ENCODE peak calls at places on chromosomes 16 and 17, in five cellular contexts. One of them, this sample, is unnamed.

GRCh38 chr17:82965371-82965770 is 114.0 kb upstream of the METRNL start:
- DNase-seq in OCI-LY7: no peak
- DNase-seq in GM10248: no peak
- DNase-seq in heart left ventricle: no peak
- DNase-seq in thyroid gland: no peak
- DNase-seq in this sample: no peak

GRCh38 chr17:81044764-81045589 is 10.0 kb downstream of the BAIAP2 start:
- DNase-seq in OCI-LY7: no peak
- DNase-seq in GM10248: no peak
- DNase-seq in heart left ventricle: peak; percentile 92
- DNase-seq in thyroid gland: peak; percentile 90
- DNase-seq in this sample: no peak

GRCh38 chr17:36000730-36001108 is 634 bp downstream of the CCL15 start:
- DNase-seq in OCI-LY7: no peak
- DNase-seq in GM10248: no peak
- DNase-seq in heart left ventricle: no peak
- DNase-seq in thyroid gland: no peak
- DNase-seq in this sample: no peak

GRCh38 chr17:3963214-3964201 is 729 bp downstream of the ATP2A3 start:
- DNase-seq in OCI-LY7: peak; percentile 95
- DNase-seq in GM10248: peak; percentile 67
- DNase-seq in heart left ventricle: no peak
- DNase-seq in thyroid gland: no peak
- DNase-seq in this sample: peak; percentile 86

GRCh38 chr17:15306406-15306970 is 34.9 kb downstream of the TEKT3 start:
- DNase-seq in OCI-LY7: no peak
- DNase-seq in GM10248: no peak
- DNase-seq in heart left ventricle: no peak
- DNase-seq in thyroid gland: no peak
- DNase-seq in this sample: no peak

GRCh38 chr16:19809121-19809635 is 75.5 kb downstream of the GPRC5B start:
- DNase-seq in OCI-LY7: no peak
- DNase-seq in GM10248: no peak
- DNase-seq in heart left ventricle: no peak
- DNase-seq in thyroid gland: peak; percentile 20
- DNase-seq in this sample: no peak

GRCh38 chr16:82638095-82638798 is 11.5 kb downstream of the CDH13 start:
- DNase-seq in OCI-LY7: no peak
- DNase-seq in GM10248: no peak
- DNase-seq in heart left ventricle: no peak
- DNase-seq in thyroid gland: no peak
- DNase-seq in this sample: no peak

GRCh38 chr16:74320707-74321106 is 24.1 kb downstream of the PSMD7 start:
- DNase-seq in OCI-LY7: no peak
- DNase-seq in GM10248: no peak
- DNase-seq in heart left ventricle: no peak
- DNase-seq in thyroid gland: no peak
- DNase-seq in this sample: no peak

GRCh38 chr16:85334718-85335583 is 222.7 kb upstream of the CIBAR2 start:
- DNase-seq in OCI-LY7: peak; percentile 35
- DNase-seq in GM10248: no peak
- DNase-seq in heart left ventricle: no peak
- DNase-seq in thyroid gland: no peak
- DNase-seq in this sample: peak; percentile 46

GRCh38 chr16:81615833-81616232 is 163.3 kb upstream of the PLCG2 start:
- DNase-seq in OCI-LY7: no peak
- DNase-seq in GM10248: no peak
- DNase-seq in heart left ventricle: no peak
- DNase-seq in thyroid gland: no peak
- DNase-seq in this sample: no peak

GRCh38 chr16:24973771-24974461 is 41.3 kb downstream of the ARHGAP17 start:
- DNase-seq in OCI-LY7: no peak
- DNase-seq in GM10248: no peak
- DNase-seq in heart left ventricle: no peak
- DNase-seq in thyroid gland: no peak
- DNase-seq in this sample: no peak

GRCh38 chr17:68800731-68801130 is 154.5 kb downstream of the ABCA8 start:
- DNase-seq in OCI-LY7: no peak
- DNase-seq in GM10248: no peak
- DNase-seq in heart left ventricle: no peak
- DNase-seq in thyroid gland: no peak
- DNase-seq in this sample: no peak

GRCh38 chr16:78985736-78986605 is 614.6 kb downstream of the MAF start:
- DNase-seq in OCI-LY7: no peak
- DNase-seq in GM10248: no peak
- DNase-seq in heart left ventricle: no peak
- DNase-seq in thyroid gland: no peak
- DNase-seq in this sample: no peak

GRCh38 chr17:35596530-35597233 is 9.6 kb downstream of the AP2B1 start:
- DNase-seq in OCI-LY7: no peak
- DNase-seq in GM10248: no peak
- DNase-seq in heart left ventricle: no peak
- DNase-seq in thyroid gland: no peak
- DNase-seq in this sample: no peak

GRCh38 chr16:28843766-28844165 is 2.4 kb downstream of the TUFM start:
- DNase-seq in OCI-LY7: no peak
- DNase-seq in GM10248: no peak
- DNase-seq in heart left ventricle: no peak
- DNase-seq in thyroid gland: no peak
- DNase-seq in this sample: no peak

GRCh38 chr17:42679001-42679491 is 2.3 kb upstream of the PLEKHH3 start:
- DNase-seq in OCI-LY7: peak; percentile 56
- DNase-seq in GM10248: peak; percentile 51
- DNase-seq in heart left ventricle: peak; percentile 52
- DNase-seq in thyroid gland: peak; percentile 73
- DNase-seq in this sample: peak; percentile 73

GRCh38 chr16:15856901-15857778 is at the start of gene MYH11:
- DNase-seq in OCI-LY7: peak; percentile 61
- DNase-seq in GM10248: peak; percentile 27
- DNase-seq in heart left ventricle: no peak
- DNase-seq in thyroid gland: no peak
- DNase-seq in this sample: no peak

GRCh38 chr16:82047787-82048186 is 12.7 kb downstream of the HSD17B2 start:
- DNase-seq in OCI-LY7: no peak
- DNase-seq in GM10248: no peak
- DNase-seq in heart left ventricle: no peak
- DNase-seq in thyroid gland: no peak
- DNase-seq in this sample: no peak

GRCh38 chr17:77423589-77424451 is 283.1 kb downstream of the SEC14L1 start:
- DNase-seq in OCI-LY7: no peak
- DNase-seq in GM10248: no peak
- DNase-seq in heart left ventricle: peak; percentile 95
- DNase-seq in thyroid gland: peak; percentile 66
- DNase-seq in this sample: no peak

GRCh38 chr16:29971304-29971703 is 2.4 kb upstream of the TAOK2 start:
- DNase-seq in OCI-LY7: no peak
- DNase-seq in GM10248: no peak
- DNase-seq in heart left ventricle: no peak
- DNase-seq in thyroid gland: no peak
- DNase-seq in this sample: no peak

GRCh38 chr17:42031584-42031983 is 11.7 kb downstream of the NKIRAS2 start:
- DNase-seq in OCI-LY7: no peak
- DNase-seq in GM10248: no peak
- DNase-seq in heart left ventricle: peak; percentile 59
- DNase-seq in thyroid gland: no peak
- DNase-seq in this sample: no peak

GRCh38 chr17:51260237-51260959 is at the start of gene UTP18:
- DNase-seq in OCI-LY7: peak; percentile 99
- DNase-seq in GM10248: peak; percentile 97
- DNase-seq in heart left ventricle: peak; percentile 98
- DNase-seq in thyroid gland: peak; percentile 96
- DNase-seq in this sample: peak; percentile 96

GRCh38 chr17:61250335-61250890 is 149.2 kb upstream of the TBX2 start:
- DNase-seq in OCI-LY7: no peak
- DNase-seq in GM10248: no peak
- DNase-seq in heart left ventricle: no peak
- DNase-seq in thyroid gland: no peak
- DNase-seq in this sample: no peak

GRCh38 chr17:12982224-12982623 is 35.6 kb downstream of the ELAC2 start:
- DNase-seq in OCI-LY7: peak; percentile 31
- DNase-seq in GM10248: no peak
- DNase-seq in heart left ventricle: no peak
- DNase-seq in thyroid gland: no peak
- DNase-seq in this sample: peak; percentile 12

GRCh38 chr17:41792835-41793748 is 6.6 kb upstream of the JUP start:
- DNase-seq in OCI-LY7: no peak
- DNase-seq in GM10248: no peak
- DNase-seq in heart left ventricle: peak; percentile 84
- DNase-seq in thyroid gland: peak; percentile 91
- DNase-seq in this sample: peak; percentile 23

GRCh38 chr16:48911700-48912099 is 301.7 kb upstream of the N4BP1 start:
- DNase-seq in OCI-LY7: no peak
- DNase-seq in GM10248: no peak
- DNase-seq in heart left ventricle: no peak
- DNase-seq in thyroid gland: peak; percentile 15
- DNase-seq in this sample: no peak

GRCh38 chr16:56643080-56643778 is 4.8 kb downstream of the MT1A start:
- DNase-seq in OCI-LY7: no peak
- DNase-seq in GM10248: no peak
- DNase-seq in heart left ventricle: peak; percentile 81
- DNase-seq in thyroid gland: peak; percentile 90
- DNase-seq in this sample: peak; percentile 91

GRCh38 chr17:9175700-9176467 is 154.6 kb downstream of the NTN1 start:
- DNase-seq in OCI-LY7: no peak
- DNase-seq in GM10248: no peak
- DNase-seq in heart left ventricle: no peak
- DNase-seq in thyroid gland: no peak
- DNase-seq in this sample: no peak

GRCh38 chr16:88886915-88887521 is 20.6 kb upstream of the PABPN1L start:
- DNase-seq in OCI-LY7: no peak
- DNase-seq in GM10248: no peak
- DNase-seq in heart left ventricle: peak; percentile 94
- DNase-seq in thyroid gland: peak; percentile 63
- DNase-seq in this sample: no peak

GRCh38 chr17:75130632-75131277 is 787 bp downstream of the NT5C start:
- DNase-seq in OCI-LY7: peak; percentile 82
- DNase-seq in GM10248: peak; percentile 56
- DNase-seq in heart left ventricle: peak; percentile 51
- DNase-seq in thyroid gland: peak; percentile 62
- DNase-seq in this sample: peak; percentile 68

GRCh38 chr16:52825882-52826281 is 226.8 kb downstream of the CHD9NB start:
- DNase-seq in OCI-LY7: no peak
- DNase-seq in GM10248: no peak
- DNase-seq in heart left ventricle: no peak
- DNase-seq in thyroid gland: no peak
- DNase-seq in this sample: no peak
- TF ChIP-seq CTCF in OCI-LY7: no peak
- TF ChIP-seq CTCF in GM10248: no peak
- TF ChIP-seq CTCF in heart left ventricle: no peak
- TF ChIP-seq CTCF in thyroid gland: no peak
- TF ChIP-seq CTCF in this sample: no peak

DNA sequence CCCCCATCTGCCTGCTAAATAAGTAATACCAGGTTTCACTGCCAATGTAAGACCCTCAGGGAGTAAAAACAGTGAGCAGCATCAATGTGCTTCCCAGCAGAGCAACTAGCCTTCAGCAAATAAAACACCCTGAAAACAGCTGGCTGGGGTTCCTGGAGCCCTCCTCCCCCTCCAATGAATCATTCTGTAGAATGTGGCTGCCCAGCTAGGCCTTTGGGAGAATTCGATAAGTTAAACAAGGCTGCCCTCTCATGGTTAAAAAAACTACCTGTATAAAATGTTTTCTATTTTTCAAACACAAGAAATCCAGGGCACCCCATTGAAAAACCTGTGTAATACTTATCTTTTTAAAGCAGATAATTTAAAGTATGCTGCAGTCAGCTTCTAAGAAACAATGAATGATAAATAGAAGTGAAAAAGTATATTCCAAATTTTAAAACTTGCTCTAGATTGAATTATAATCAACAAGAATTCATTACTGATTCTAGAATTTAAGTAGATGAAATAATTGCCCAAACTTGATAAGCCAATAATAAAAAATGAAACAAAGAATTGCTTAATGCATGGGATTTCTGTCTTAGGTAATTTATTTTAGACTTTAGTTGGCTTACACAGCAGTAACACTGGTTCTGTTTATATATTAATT is 9.4 kb upstream of the TOM1L1 start:
- DNase-seq in OCI-LY7: peak; percentile 32
- DNase-seq in GM10248: peak; percentile 20
- DNase-seq in heart left ventricle: no peak
- DNase-seq in thyroid gland: peak; percentile 45
- DNase-seq in this sample: no peak
- TF ChIP-seq CTCF in OCI-LY7: peak; percentile 75
- TF ChIP-seq CTCF in GM10248: peak; percentile 32
- TF ChIP-seq CTCF in heart left ventricle: peak; percentile 45
- TF ChIP-seq CTCF in thyroid gland: peak; percentile 41
- TF ChIP-seq CTCF in this sample: peak; percentile 51

DNA sequence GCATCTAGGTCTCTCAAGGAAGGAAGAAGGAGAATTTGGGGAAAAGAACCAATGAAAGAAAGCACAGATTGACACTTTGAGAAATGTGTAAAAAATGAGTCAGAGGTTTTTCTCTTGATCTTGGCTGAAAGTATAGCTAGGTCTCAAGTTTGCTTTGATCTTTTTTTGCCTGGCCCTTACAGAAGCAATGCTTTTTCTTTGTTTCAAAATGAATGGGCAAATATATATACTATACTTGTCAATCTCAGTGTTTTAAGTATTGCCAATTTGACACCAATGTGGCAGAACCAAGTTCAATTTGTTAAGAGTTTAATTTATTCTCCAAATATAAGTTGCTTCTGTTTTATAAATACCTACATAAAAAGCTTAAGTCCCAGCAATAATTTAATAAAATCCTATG is 119.6 kb downstream of the PPM1E start:
- DNase-seq in OCI-LY7: no peak
- DNase-seq in GM10248: peak; percentile 30
- DNase-seq in heart left ventricle: no peak
- DNase-seq in thyroid gland: no peak
- DNase-seq in this sample: no peak
- TF ChIP-seq CTCF in OCI-LY7: no peak
- TF ChIP-seq CTCF in GM10248: no peak
- TF ChIP-seq CTCF in heart left ventricle: no peak
- TF ChIP-seq CTCF in thyroid gland: no peak
- TF ChIP-seq CTCF in this sample: no peak

DNA sequence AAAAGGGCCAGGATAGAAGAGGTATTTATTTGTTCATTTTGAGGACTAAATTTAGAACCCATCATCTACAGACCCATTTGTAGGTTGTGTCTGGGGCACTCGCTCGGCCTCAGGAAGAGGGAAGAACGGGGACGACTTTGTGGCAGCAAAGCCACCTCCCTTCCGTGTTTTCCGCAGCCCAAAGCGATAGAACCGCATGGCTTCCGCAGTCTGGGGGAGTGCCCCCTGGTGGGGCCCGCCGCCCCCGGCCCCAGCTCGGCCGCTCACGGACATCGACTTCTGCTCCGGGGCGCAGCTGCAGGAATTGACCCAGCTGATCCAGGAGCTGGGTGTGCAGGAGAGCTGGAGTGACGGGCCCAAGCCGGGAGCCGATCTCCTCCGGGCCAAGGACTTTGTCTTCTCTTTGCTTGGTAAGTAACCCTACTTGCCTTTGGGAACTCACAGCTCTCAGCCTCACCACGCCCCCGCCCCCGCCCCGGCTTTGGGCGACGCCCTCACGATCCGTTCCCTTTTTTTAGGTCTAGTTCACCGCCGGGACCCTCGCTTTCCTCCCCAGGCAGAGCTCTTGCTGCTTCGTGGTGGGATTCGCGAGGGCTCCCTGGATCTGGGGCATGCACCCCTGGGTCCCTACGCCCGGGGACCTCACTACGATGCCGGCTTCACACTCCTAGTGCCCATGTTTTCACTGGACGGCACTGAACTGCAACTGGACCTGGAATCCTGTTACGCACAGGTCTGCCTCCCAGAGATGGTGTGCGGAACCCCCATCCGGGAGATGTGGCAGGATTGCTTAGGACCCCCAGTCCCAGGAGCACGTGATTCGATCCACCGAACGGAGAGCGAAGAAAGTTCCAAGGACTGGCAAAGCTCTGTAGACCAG is 681 bp downstream of the TMEM102 start:
- DNase-seq in OCI-LY7: peak; percentile 83
- DNase-seq in GM10248: peak; percentile 54
- DNase-seq in heart left ventricle: peak; percentile 45
- DNase-seq in thyroid gland: peak; percentile 56
- DNase-seq in this sample: peak; percentile 78
- TF ChIP-seq CTCF in OCI-LY7: peak; percentile 78
- TF ChIP-seq CTCF in GM10248: peak; percentile 17
- TF ChIP-seq CTCF in heart left ventricle: no peak
- TF ChIP-seq CTCF in thyroid gland: no peak
- TF ChIP-seq CTCF in this sample: peak; percentile 44

This sample was measured in activated CD8-positive, alpha-beta T cell treated with anti-CD3 and anti-CD28 coated beads for 36 hours.